ENCODE peak calls at places on chromosomes 11 and 22, in eight cellular contexts. V is transverse colon, N is suprapubic skin, O is ovary, E is SK-N-SH, P is tibial nerve, U is sigmoid colon, G is upper lobe of left lung. H is an unnamed sample.

GRCh38 chr11:2709429-2709828 is 9.6 kb upstream of the KCNQ1OT1 start:
- DNase-seq in V (no peak), N (no peak), O (peak; percentile 68), E (no peak), P (no peak), U (peak; percentile 80), G (no peak), H (no peak)

GRCh38 chr11:75499423-75500305 is 26.1 kb downstream of the GDPD5 start:
- DNase-seq in V (peak; percentile 32), N (peak; percentile 83), O (peak; percentile 56), E (no peak), P (peak; percentile 76), U (peak; percentile 89), G (no peak), H (no peak)

GRCh38 chr11:62392944-62393628 is 25.7 kb upstream of the SCGB1A1 start:
- DNase-seq in V (no peak), N (no peak), O (no peak), E (no peak), P (no peak), U (no peak), G (no peak), H (no peak)

GRCh38 chr11:34537636-34538035 is 24.0 kb upstream of the ELF5 start:
- DNase-seq in V (no peak), N (no peak), O (no peak), E (no peak), P (no peak), U (no peak), G (no peak), H (no peak)

GRCh38 chr11:3177931-3178330 is 12.8 kb upstream of the OSBPL5 start:
- DNase-seq in V (no peak), N (no peak), O (no peak), E (no peak), P (no peak), U (no peak), G (no peak), H (no peak)

GRCh38 chr22:21624120-21624879 is 5.5 kb downstream of the YDJC start:
- DNase-seq in V (peak; percentile 23), N (no peak), O (no peak), E (peak; percentile 57), P (no peak), U (no peak), G (no peak), H (no peak)

GRCh38 chr11:1287928-1288327 is 21.5 kb downstream of the TOLLIP start:
- DNase-seq in V (no peak), N (no peak), O (no peak), E (no peak), P (no peak), U (no peak), G (no peak), H (no peak)

GRCh38 chr11:15157738-15158137 is 43.0 kb downstream of the INSC start:
- DNase-seq in V (no peak), N (no peak), O (no peak), E (no peak), P (no peak), U (no peak), G (no peak), H (no peak)

GRCh38 chr11:83278351-83278750 is 7.8 kb downstream of the CCDC90B start:
- DNase-seq in V (no peak), N (no peak), O (no peak), E (no peak), P (no peak), U (no peak), G (no peak), H (no peak)

GRCh38 chr11:62505112-62505783 is 41.4 kb downstream of the AHNAK start:
- DNase-seq in V (peak; percentile 78), N (no peak), O (no peak), E (no peak), P (no peak), U (peak; percentile 76), G (no peak), H (no peak)

GRCh38 chr11:9574806-9575530 is 1.5 kb downstream of the WEE1 start:
- DNase-seq in V (peak; percentile 74), N (no peak), O (peak; percentile 79), E (peak; percentile 72), P (peak; percentile 20), U (peak; percentile 90), G (peak; percentile 55), H (peak; percentile 44)

GRCh38 chr11:119169272-119169719 is 771 bp downstream of the NLRX1 start:
- DNase-seq in V (no peak), N (no peak), O (no peak), E (no peak), P (no peak), U (peak; percentile 72), G (peak; percentile 77), H (peak; percentile 33)

GRCh38 chr11:46387919-46388618 is 3.5 kb downstream of the CHRM4 start:
- DNase-seq in V (no peak), N (no peak), O (no peak), E (no peak), P (no peak), U (no peak), G (no peak), H (no peak)

GRCh38 chr22:19884161-19884953 is 29.7 kb upstream of the GNB1L start:
- DNase-seq in V (no peak), N (no peak), O (no peak), E (peak; percentile 31), P (no peak), U (peak; percentile 56), G (no peak), H (no peak)

GRCh38 chr11:133921513-133921912 is 35.3 kb downstream of the IGSF9B start:
- DNase-seq in V (no peak), N (no peak), O (no peak), E (no peak), P (no peak), U (no peak), G (no peak), H (no peak)

DNA sequence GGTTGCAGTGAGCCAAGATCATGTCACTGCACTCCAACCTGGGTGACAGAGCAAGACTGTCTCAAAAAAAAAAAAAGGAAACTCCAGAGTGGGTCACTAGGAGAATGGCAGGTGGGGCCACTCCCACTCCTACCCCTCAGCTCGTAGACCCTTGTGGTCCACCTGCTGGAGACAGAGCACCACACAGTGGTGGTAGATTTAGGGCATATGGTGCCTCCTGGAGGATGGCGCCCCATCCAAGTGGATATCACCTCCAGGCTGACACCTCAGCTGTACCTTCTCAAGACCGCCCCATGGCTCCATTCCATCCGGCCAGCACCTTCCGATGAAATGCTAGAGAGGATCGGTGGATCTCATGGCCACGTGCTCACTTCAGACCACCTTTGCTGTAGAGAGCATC is 6.2 kb downstream of the CYTH4 start:
- DNase-seq in V (no peak), N (no peak), O (no peak), E (no peak), P (no peak), U (no peak), G (no peak), H (no peak)
- H3K36me3 ChIP-seq in V (no peaks in the 10 kb centered on the region), N (no peaks in the 10 kb centered on the region), O (no peaks in the 10 kb centered on the region), E (no peaks in the 10 kb centered on the region), P (no peaks in the 10 kb centered on the region), U (no peaks in the 10 kb centered on the region), G (peaks cover 6% of the 10 kb centered on the region), H (no peaks in the 10 kb centered on the region)

DNA sequence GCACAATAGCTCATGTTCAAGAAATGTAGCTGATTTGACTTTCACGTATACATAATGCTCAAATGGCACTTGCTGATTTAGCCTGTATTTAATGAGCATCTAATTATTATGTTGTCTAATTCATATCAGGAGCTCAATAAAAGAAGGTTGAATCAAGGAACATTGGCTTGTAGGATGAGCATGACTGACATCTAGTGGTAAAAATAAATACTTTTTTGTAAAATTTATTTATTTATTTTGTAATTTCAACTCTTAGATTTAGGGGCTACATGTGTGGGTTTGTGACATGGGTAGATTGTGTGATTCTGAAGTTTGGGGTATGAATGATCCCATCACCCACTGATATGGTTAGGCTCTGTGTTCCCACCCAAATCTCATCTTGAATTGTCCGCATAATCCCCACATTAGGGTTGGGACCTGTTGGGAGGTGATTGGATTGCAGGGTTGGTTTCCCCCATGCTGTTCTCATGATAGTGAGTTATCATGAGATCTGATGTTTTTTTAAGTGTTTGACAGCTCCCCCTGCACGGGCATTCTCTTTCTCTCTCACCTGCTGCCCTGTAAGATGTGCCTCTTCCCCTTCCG is 1.7 kb upstream of the OR52E5 start:
- DNase-seq in V (no peak), N (no peak), O (no peak), E (peak; percentile 4), P (no peak), U (no peak), G (no peak), H (no peak)
- TF ChIP-seq EP300 in V (no peak), N (no peak), O (no peak), E (no peak), P (no peak), U (no peak), G (no peak), H (no peak)

DNA sequence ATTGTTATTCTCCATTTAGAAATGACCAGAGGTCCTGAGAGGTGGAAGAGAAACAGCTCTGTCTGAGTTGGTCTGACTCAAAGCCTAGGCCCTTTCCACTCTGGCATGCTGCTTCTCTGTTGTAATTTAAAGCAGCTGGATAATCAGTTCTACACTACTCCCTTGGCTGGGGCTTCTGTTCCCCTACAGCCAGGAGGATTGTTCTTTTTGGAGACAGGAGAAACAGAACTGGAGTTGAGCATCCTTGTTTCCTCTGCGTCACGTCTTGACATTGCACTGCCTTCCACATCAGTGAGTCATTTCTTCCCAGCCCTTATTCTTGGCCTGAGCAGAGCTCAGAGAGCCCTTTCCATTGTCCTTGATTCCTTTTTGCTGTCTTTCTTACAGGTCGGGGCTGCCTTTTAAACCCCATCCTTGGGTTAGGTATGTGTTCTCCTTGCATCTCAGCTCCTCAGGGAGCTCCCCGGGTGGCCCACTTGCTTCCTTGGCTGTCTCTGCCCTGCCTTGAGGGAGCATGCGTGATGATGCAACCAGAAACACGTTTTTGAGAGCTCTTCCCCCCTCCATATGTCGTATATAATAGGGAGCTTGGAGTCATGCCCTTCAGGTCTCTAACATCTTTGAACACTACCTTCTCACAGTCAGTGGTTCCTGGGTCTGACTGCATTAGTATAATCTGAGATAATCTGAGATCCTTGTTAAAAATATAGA is 35.7 kb downstream of the CYB5R2 start:
- DNase-seq in V (no peak), N (no peak), O (peak; percentile 70), E (no peak), P (no peak), U (peak; percentile 88), G (no peak), H (no peak)
- H3K36me3 ChIP-seq in V (peaks cover 30% of the 10 kb centered on the region), N (peaks cover 75% of the 10 kb centered on the region), O (no peaks in the 10 kb centered on the region), E (peaks cover 2% of the 10 kb centered on the region), P (peaks cover 14% of the 10 kb centered on the region), U (peaks cover 27% of the 10 kb centered on the region), G (peaks cover 67% of the 10 kb centered on the region), H (peaks cover 42% of the 10 kb centered on the region)

GRCh38 chr22:26395926-26396325 is 33.1 kb upstream of the ASPHD2 start:
- DNase-seq in V (no peak), N (no peak), O (no peak), E (no peak), P (no peak), U (no peak), G (no peak), H (no peak)

GRCh38 chr22:26398741-26399153 is 30.3 kb upstream of the ASPHD2 start:
- DNase-seq in V (peak; percentile 57), N (no peak), O (peak; percentile 23), E (peak; percentile 65), P (peak; percentile 21), U (peak; percentile 72), G (peak; percentile 21), H (peak; percentile 55)

GRCh38 chr22:26393929-26394328 is 35.1 kb upstream of the ASPHD2 start:
- DNase-seq in V (no peak), N (no peak), O (no peak), E (no peak), P (no peak), U (no peak), G (no peak), H (no peak)

GRCh38 chr22:26391623-26392022 is 37.4 kb upstream of the ASPHD2 start:
- DNase-seq in V (no peak), N (no peak), O (no peak), E (no peak), P (no peak), U (no peak), G (no peak), H (no peak)

GRCh38 chr22:26394787-26395186 is 34.3 kb upstream of the ASPHD2 start:
- DNase-seq in V (no peak), N (no peak), O (no peak), E (no peak), P (no peak), U (no peak), G (no peak), H (no peak)
- TF ChIP-seq EP300 in V (no peak), N (no peak), O (no peak), E (no peak), P (no peak), U (no peak), G (no peak), H (no peak)